ENCODE peak calls at places on chromosomes 12 and 14, in four cellular contexts. L, N, E and U are unnamed samples.

GRCh38 chr14:103744621-103745395 is 29.2 kb downstream of the ZFYVE21 start:
- DNase-seq in L (no peak), N (no peak), E (no peak), U (no peak)

GRCh38 chr12:52969828-52970569 is 21.1 kb downstream of the KRT18 start:
- DNase-seq in L (no peak), N (no peak), E (peak), U (no peak)

GRCh38 chr12:50365709-50366406 is 30.6 kb downstream of the FAM186A start:
- DNase-seq in L (no peak), N (no peak), E (no peak), U (no peak)

GRCh38 chr14:87179936-87180335 is 813.0 kb downstream of the GALC start:
- DNase-seq in L (no peak), N (no peak), E (no peak), U (no peak)

GRCh38 chr14:65069874-65070709 is 32.2 kb downstream of the MAX start:
- DNase-seq in L (no peak), N (no peak), E (peak), U (no peak)

GRCh38 chr14:101835166-101835557 is 73.7 kb downstream of the PPP2R5C start:
- DNase-seq in L (no peak), N (no peak), E (peak), U (peak)

GRCh38 chr12:20212036-20212435 is 156.3 kb upstream of the PDE3A start:
- DNase-seq in L (no peak), N (no peak), E (no peak), U (peak)

GRCh38 chr12:19739195-19739776 is 300.0 kb downstream of the AEBP2 start:
- DNase-seq in L (peak), N (peak), E (peak), U (peak)

GRCh38 chr14:52427460-52427859 is 113.3 kb downstream of the PTGER2 start:
- DNase-seq in L (no peak), N (no peak), E (no peak), U (no peak)

GRCh38 chr12:43252585-43252984 is 299.4 kb downstream of the ADAMTS20 start:
- DNase-seq in L (no peak), N (no peak), E (no peak), U (no peak)

GRCh38 chr14:36662543-36663403 is 1.1 kb downstream of the PAX9 start:
- DNase-seq in L (no peak), N (peak), E (peak), U (peak)

GRCh38 chr12:124496584-124496983 is 70.8 kb downstream of the NCOR2 start:
- DNase-seq in L (no peak), N (no peak), E (peak), U (peak)

GRCh38 chr12:52413202-52413601 is 7.1 kb upstream of the KRT82 start:
- DNase-seq in L (no peak), N (no peak), E (peak), U (no peak)

GRCh38 chr14:99595034-99595433 is 9.0 kb downstream of the CCDC85C start:
- DNase-seq in L (no peak), N (no peak), E (no peak), U (no peak)

GRCh38 chr14:55354500-55354899 is 57.1 kb downstream of the ATG14 start:
- DNase-seq in L (peak), N (peak), E (peak), U (peak)

GRCh38 chr12:78290606-78291345 is 460.1 kb downstream of the NAV3 start:
- DNase-seq in L (peak), N (no peak), E (peak), U (peak)

GRCh38 chr14:32134448-32135070 is 57.5 kb downstream of the ARHGAP5 start:
- DNase-seq in L (peak), N (no peak), E (peak), U (peak)

GRCh38 chr12:59149995-59150642 is 229.8 kb upstream of the LRIG3 start:
- DNase-seq in L (peak), N (peak), E (peak), U (peak)

GRCh38 chr12:132415456-132416120 is 74.4 kb upstream of the FBRSL1 start:
- DNase-seq in L (no peak), N (no peak), E (no peak), U (no peak)

GRCh38 chr12:108053512-108053911 is 75.6 kb upstream of the WSCD2 start:
- DNase-seq in L (no peak), N (no peak), E (no peak), U (no peak)

DNA sequence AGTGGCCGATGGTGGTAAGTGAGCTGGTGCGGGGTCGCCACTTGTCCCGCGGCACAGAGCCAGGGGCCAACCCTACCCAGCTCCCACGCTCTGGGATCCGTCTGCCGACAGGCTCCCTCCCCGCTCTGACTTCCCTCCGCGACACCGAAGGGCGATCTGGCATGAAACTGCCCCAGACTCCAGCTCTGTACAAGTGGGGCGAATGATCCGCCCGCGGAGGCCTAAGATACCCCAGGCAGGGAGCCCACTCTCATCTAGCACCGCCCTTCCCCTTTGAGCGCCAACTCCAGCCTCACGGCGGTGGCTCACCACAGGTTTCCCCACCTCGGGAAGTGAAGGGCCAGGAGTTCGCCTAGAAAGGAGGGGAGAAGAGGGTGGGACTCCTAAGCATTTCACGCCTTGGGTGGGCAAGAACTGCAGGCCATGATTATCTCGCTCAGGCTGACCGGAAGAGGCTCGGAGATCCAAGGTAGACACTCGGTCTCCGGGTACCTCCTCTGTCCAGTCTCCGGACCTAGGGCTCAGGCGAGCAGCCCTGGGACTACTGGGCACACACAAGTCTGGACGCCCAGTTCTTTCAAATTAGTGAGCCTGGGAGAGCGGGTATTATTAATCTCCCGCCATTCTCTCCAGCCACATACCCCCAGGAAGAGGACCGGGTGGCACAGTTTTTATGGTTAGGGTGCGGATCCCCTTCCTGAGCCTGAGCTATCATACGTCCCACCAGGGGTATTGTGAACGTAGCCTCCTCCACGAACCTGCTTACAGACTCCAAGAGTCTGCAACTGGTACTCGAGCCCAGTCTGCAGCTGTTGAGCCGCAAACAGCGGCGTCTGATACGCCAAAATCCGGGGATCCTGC is 849 bp downstream of the WNT1 start:
- DNase-seq in L (no peak), N (peak), E (no peak), U (no peak)
- TF ChIP-seq EZH2 in L (peak), N (peak), E (peak), U (peak)

GRCh38 chr12:113467514-113468364 is 3.9 kb downstream of the LHX5 start:
- DNase-seq in L (peak), N (peak), E (peak), U (no peak)
- TF ChIP-seq EZH2 in L (peak), N (no peak), E (peak), U (peak)

GRCh38 chr14:85532570-85532969 is 2.6 kb downstream of the FLRT2 start:
- DNase-seq in L (no peak), N (no peak), E (no peak), U (no peak)

GRCh38 chr14:85534914-85535313 is 5.0 kb downstream of the FLRT2 start:
- DNase-seq in L (peak), N (peak), E (no peak), U (peak)

GRCh38 chr14:85532981-85533820 is 3.3 kb downstream of the FLRT2 start:
- DNase-seq in L (peak), N (peak), E (peak), U (peak)

GRCh38 chr14:85534435-85534834 is 4.5 kb downstream of the FLRT2 start:
- DNase-seq in L (peak), N (peak), E (no peak), U (peak)

GRCh38 chr14:85533821-85534271 is 3.9 kb downstream of the FLRT2 start:
- DNase-seq in L (peak), N (no peak), E (no peak), U (peak)
- TF ChIP-seq EZH2 in L (no peak), N (peak), E (no peak), U (no peak)

GRCh38 chr14:61646366-61647101 is 48.8 kb upstream of the HIF1A start:
- DNase-seq in L (peak), N (no peak), E (peak), U (peak)
- TF ChIP-seq EZH2 in L (no peak), N (no peak), E (no peak), U (no peak)